ENCODE peak calls at places on chromosomes 1 and 21, in seven cellular contexts. V is posterior cingulate gyrus; W is hepatocyte; B is colonic mucosa; Q is HL-60; N is left cardiac atrium; Y is central memory CD8-positive, alpha-beta T cell. A is an unnamed sample.

GRCh38 chr1:1433804-1434130 is 1.7 kb upstream of the VWA1 start:
- DNase-seq in V (peak), W (peak), B (peak), Q (peak), N (peak), Y (no peak), A (no peak)

GRCh38 chr21:28675265-28676041 is 317.2 kb downstream of the LTN1 start:
- DNase-seq in V (no peak), W (no peak), B (no peak), Q (no peak), N (no peak), Y (no peak), A (no peak)

GRCh38 chr1:55005351-55006140 is 6.8 kb downstream of the BSND start:
- DNase-seq in V (peak), W (no peak), B (no peak), Q (no peak), N (no peak), Y (no peak), A (no peak)

GRCh38 chr1:18938008-18938706 is 18.3 kb downstream of the IFFO2 start:
- DNase-seq in V (no peak), W (no peak), B (no peak), Q (no peak), N (peak), Y (no peak), A (no peak)

GRCh38 chr1:29912413-29912812 is 676.1 kb downstream of the PTPRU start:
- DNase-seq in V (no peak), W (peak), B (no peak), Q (no peak), N (no peak), Y (no peak), A (no peak)

GRCh38 chr21:34330055-34330454 is 33.8 kb upstream of the KCNE2 start:
- DNase-seq in V (no peak), W (no peak), B (no peak), Q (no peak), N (no peak), Y (no peak), A (no peak)

GRCh38 chr1:206518743-206519142 is 11.4 kb downstream of the RASSF5 start:
- DNase-seq in V (peak), W (no peak), B (no peak), Q (no peak), N (no peak), Y (no peak), A (no peak)

GRCh38 chr1:116020668-116021272 is 44.5 kb downstream of the SLC22A15 start:
- DNase-seq in V (peak), W (peak), B (peak), Q (peak), N (peak), Y (peak), A (peak)

GRCh38 chr1:39900662-39901485 is 843 bp downstream of the MYCL start:
- DNase-seq in V (peak), W (peak), B (peak), Q (no peak), N (peak), Y (no peak), A (no peak)

GRCh38 chr1:206864939-206865671 is at the start of gene IL20:
- DNase-seq in V (peak), W (peak), B (peak), Q (peak), N (peak), Y (peak), A (peak)

GRCh38 chr1:43068911-43069310 is 103.2 kb downstream of the EBNA1BP2 start:
- DNase-seq in V (peak), W (no peak), B (no peak), Q (no peak), N (no peak), Y (no peak), A (no peak)

GRCh38 chr1:22829001-22829989 is 118.7 kb downstream of the EPHB2 start:
- DNase-seq in V (peak), W (peak), B (no peak), Q (no peak), N (no peak), Y (no peak), A (no peak)

GRCh38 chr1:6614953-6615785 is 1.6 kb downstream of the PHF13 start:
- DNase-seq in V (no peak), W (peak), B (no peak), Q (no peak), N (no peak), Y (no peak), A (no peak)

GRCh38 chr1:172883387-172883791 is 167.4 kb downstream of the TNFSF18 start:
- DNase-seq in V (no peak), W (no peak), B (no peak), Q (no peak), N (no peak), Y (no peak), A (no peak)

GRCh38 chr1:29222686-29223085 is 8.0 kb downstream of the MECR start:
- DNase-seq in V (no peak), W (no peak), B (no peak), Q (no peak), N (no peak), Y (no peak), A (no peak)

GRCh38 chr21:32007461-32007860 is 134.6 kb downstream of the HUNK start:
- DNase-seq in V (peak), W (no peak), B (no peak), Q (no peak), N (no peak), Y (no peak), A (peak)

GRCh38 chr1:201229771-201230635 is 39.4 kb downstream of the IGFN1 start:
- DNase-seq in V (no peak), W (peak), B (no peak), Q (no peak), N (no peak), Y (no peak), A (peak)

GRCh38 chr21:44551290-44552015 is at the start of gene KRTAP10-2:
- DNase-seq in V (peak), W (no peak), B (no peak), Q (no peak), N (no peak), Y (no peak), A (no peak)

GRCh38 chr1:1629430-1630190 is 2.4 kb upstream of the MMP23B start:
- DNase-seq in V (peak), W (no peak), B (peak), Q (no peak), N (peak), Y (peak), A (no peak)